ENCODE peak calls at places on chromosomes 3 and 15, in eight cellular contexts. One of them, this sample, is unnamed.

GRCh38 chr3:11818033-11818432 is 28.7 kb downstream of the TAMM41 start:
- DNase-seq in AG10803: no peak
- DNase-seq in foreskin melanocyte: peak
- DNase-seq in pons: no peak
- DNase-seq in posterior vena cava: no peak
- DNase-seq in caudate nucleus: no peak
- DNase-seq in astrocyte of the spinal cord: peak
- DNase-seq in kidney tubule cell: no peak
- DNase-seq in this sample: no peak

GRCh38 chr15:22942877-22943276 is 37.3 kb downstream of the CYFIP1 start:
- DNase-seq in pons: no peak
- DNase-seq in kidney tubule cell: no peak
- DNase-seq in AG10803: no peak
- DNase-seq in astrocyte of the spinal cord: no peak
- DNase-seq in caudate nucleus: no peak
- DNase-seq in posterior vena cava: peak
- DNase-seq in foreskin melanocyte: no peak
- DNase-seq in this sample: no peak

GRCh38 chr3:157023211-157023610 is 136.7 kb downstream of the CCNL1 start:
- DNase-seq in foreskin melanocyte: no peak
- DNase-seq in posterior vena cava: no peak
- DNase-seq in pons: no peak
- DNase-seq in AG10803: peak
- DNase-seq in astrocyte of the spinal cord: peak
- DNase-seq in kidney tubule cell: no peak
- DNase-seq in caudate nucleus: no peak
- DNase-seq in this sample: no peak

GRCh38 chr3:106381265-106381942 is 512.6 kb upstream of the CBLB start:
- DNase-seq in posterior vena cava: no peak
- DNase-seq in kidney tubule cell: no peak
- DNase-seq in astrocyte of the spinal cord: no peak
- DNase-seq in AG10803: no peak
- DNase-seq in pons: no peak
- DNase-seq in caudate nucleus: no peak
- DNase-seq in foreskin melanocyte: no peak
- DNase-seq in this sample: no peak

GRCh38 chr3:161149529-161149928 is 44.4 kb upstream of the B3GALNT1 start:
- DNase-seq in kidney tubule cell: no peak
- DNase-seq in caudate nucleus: no peak
- DNase-seq in pons: no peak
- DNase-seq in astrocyte of the spinal cord: peak
- DNase-seq in foreskin melanocyte: no peak
- DNase-seq in AG10803: peak
- DNase-seq in posterior vena cava: no peak
- DNase-seq in this sample: no peak

GRCh38 chr3:173395412-173396181 is 1.9 kb upstream of the NLGN1 start:
- DNase-seq in kidney tubule cell: peak
- DNase-seq in foreskin melanocyte: peak
- DNase-seq in pons: peak
- DNase-seq in posterior vena cava: peak
- DNase-seq in astrocyte of the spinal cord: peak
- DNase-seq in AG10803: peak
- DNase-seq in caudate nucleus: peak
- DNase-seq in this sample: peak

GRCh38 chr3:160842021-160843005 is 86.3 kb downstream of the PPM1L start:
- DNase-seq in kidney tubule cell: no peak
- DNase-seq in caudate nucleus: no peak
- DNase-seq in posterior vena cava: no peak
- DNase-seq in astrocyte of the spinal cord: no peak
- DNase-seq in AG10803: no peak
- DNase-seq in foreskin melanocyte: no peak
- DNase-seq in pons: no peak
- DNase-seq in this sample: no peak

GRCh38 chr15:58985443-58985842 is 2.0 kb upstream of the RNF111 start:
- DNase-seq in AG10803: peak
- DNase-seq in foreskin melanocyte: no peak
- DNase-seq in astrocyte of the spinal cord: no peak
- DNase-seq in caudate nucleus: no peak
- DNase-seq in posterior vena cava: no peak
- DNase-seq in pons: no peak
- DNase-seq in kidney tubule cell: no peak
- DNase-seq in this sample: no peak

GRCh38 chr15:38996111-38996541 is 431.5 kb upstream of the RASGRP1 start:
- DNase-seq in pons: no peak
- DNase-seq in kidney tubule cell: peak
- DNase-seq in foreskin melanocyte: peak
- DNase-seq in AG10803: peak
- DNase-seq in posterior vena cava: no peak
- DNase-seq in astrocyte of the spinal cord: peak
- DNase-seq in caudate nucleus: no peak
- DNase-seq in this sample: peak

GRCh38 chr3:189233225-189233858 is 61.6 kb downstream of the TPRG1 start:
- DNase-seq in astrocyte of the spinal cord: peak
- DNase-seq in kidney tubule cell: peak
- DNase-seq in caudate nucleus: no peak
- DNase-seq in posterior vena cava: peak
- DNase-seq in pons: peak
- DNase-seq in foreskin melanocyte: peak
- DNase-seq in AG10803: peak
- DNase-seq in this sample: peak

GRCh38 chr3:122679085-122679466 is 1.6 kb upstream of the PARP14 start:
- DNase-seq in pons: peak
- DNase-seq in astrocyte of the spinal cord: peak
- DNase-seq in foreskin melanocyte: peak
- DNase-seq in kidney tubule cell: peak
- DNase-seq in AG10803: peak
- DNase-seq in caudate nucleus: peak
- DNase-seq in posterior vena cava: peak
- DNase-seq in this sample: peak

GRCh38 chr3:46537316-46537715 is 28.8 kb downstream of the LRRC2 start:
- DNase-seq in pons: no peak
- DNase-seq in foreskin melanocyte: no peak
- DNase-seq in caudate nucleus: no peak
- DNase-seq in kidney tubule cell: no peak
- DNase-seq in AG10803: no peak
- DNase-seq in posterior vena cava: no peak
- DNase-seq in astrocyte of the spinal cord: no peak
- DNase-seq in this sample: no peak

GRCh38 chr3:24437326-24437725 is 57.3 kb downstream of the THRB start:
- DNase-seq in posterior vena cava: no peak
- DNase-seq in pons: no peak
- DNase-seq in foreskin melanocyte: no peak
- DNase-seq in kidney tubule cell: peak
- DNase-seq in caudate nucleus: no peak
- DNase-seq in astrocyte of the spinal cord: no peak
- DNase-seq in AG10803: no peak
- DNase-seq in this sample: no peak

GRCh38 chr3:53570086-53570485 is 75.7 kb downstream of the CACNA1D start:
- DNase-seq in astrocyte of the spinal cord: no peak
- DNase-seq in posterior vena cava: no peak
- DNase-seq in AG10803: no peak
- DNase-seq in caudate nucleus: no peak
- DNase-seq in foreskin melanocyte: no peak
- DNase-seq in pons: no peak
- DNase-seq in kidney tubule cell: no peak
- DNase-seq in this sample: no peak

GRCh38 chr3:8712045-8712870 is 21.3 kb upstream of the CAV3 start:
- DNase-seq in caudate nucleus: no peak
- DNase-seq in posterior vena cava: no peak
- DNase-seq in foreskin melanocyte: peak
- DNase-seq in pons: no peak
- DNase-seq in AG10803: peak
- DNase-seq in astrocyte of the spinal cord: peak
- DNase-seq in kidney tubule cell: peak
- DNase-seq in this sample: peak

GRCh38 chr15:76381366-76381765 is 44.8 kb downstream of the ISL2 start:
- DNase-seq in astrocyte of the spinal cord: no peak
- DNase-seq in foreskin melanocyte: no peak
- DNase-seq in kidney tubule cell: no peak
- DNase-seq in AG10803: no peak
- DNase-seq in caudate nucleus: no peak
- DNase-seq in posterior vena cava: no peak
- DNase-seq in pons: no peak
- DNase-seq in this sample: no peak

GRCh38 chr3:58989173-58989572 is 60.7 kb downstream of the CFAP20DC start:
- DNase-seq in astrocyte of the spinal cord: peak
- DNase-seq in AG10803: peak
- DNase-seq in foreskin melanocyte: no peak
- DNase-seq in posterior vena cava: no peak
- DNase-seq in kidney tubule cell: peak
- DNase-seq in caudate nucleus: no peak
- DNase-seq in pons: no peak
- DNase-seq in this sample: no peak

GRCh38 chr15:25331860-25332259 is 107.0 kb downstream of the UBE3A start:
- DNase-seq in caudate nucleus: no peak
- DNase-seq in foreskin melanocyte: no peak
- DNase-seq in pons: no peak
- DNase-seq in astrocyte of the spinal cord: no peak
- DNase-seq in AG10803: no peak
- DNase-seq in kidney tubule cell: no peak
- DNase-seq in posterior vena cava: no peak
- DNase-seq in this sample: no peak

GRCh38 chr15:31208804-31209203 is 107.3 kb upstream of the TRPM1 start:
- DNase-seq in pons: no peak
- DNase-seq in kidney tubule cell: no peak
- DNase-seq in astrocyte of the spinal cord: no peak
- DNase-seq in foreskin melanocyte: no peak
- DNase-seq in AG10803: no peak
- DNase-seq in caudate nucleus: no peak
- DNase-seq in posterior vena cava: no peak
- DNase-seq in this sample: no peak

GRCh38 chr3:46863261-46863782 is at the start of gene MYL3:
- DNase-seq in foreskin melanocyte: no peak
- DNase-seq in posterior vena cava: peak
- DNase-seq in astrocyte of the spinal cord: no peak
- DNase-seq in pons: no peak
- DNase-seq in AG10803: no peak
- DNase-seq in caudate nucleus: no peak
- DNase-seq in kidney tubule cell: no peak
- DNase-seq in this sample: no peak

This sample was measured in AG08396.